ENCODE peak calls at places on chromosomes 13 and 19, in six cellular contexts. X is GM10248, Z is tibial artery, P is AG09319, B is endothelial cell, C is IMR-90. R is an unnamed sample.

GRCh38 chr13:29901714-29902631 is 51.6 kb upstream of the UBL3 start:
- DNase-seq in X (no peak), Z (no peak), P (peak), B (no peak), C (peak), R (no peak)

GRCh38 chr13:102316732-102317131 is 85.1 kb downstream of the FGF14 start:
- DNase-seq in X (no peak), Z (no peak), P (no peak), B (no peak), C (no peak), R (no peak)

GRCh38 chr13:41603917-41604316 is 146.6 kb downstream of the RGCC start:
- DNase-seq in X (no peak), Z (no peak), P (no peak), B (no peak), C (peak), R (peak)

GRCh38 chr13:42047561-42048322 is 706 bp upstream of the DGKH start:
- DNase-seq in X (peak), Z (peak), P (no peak), B (peak), C (peak), R (no peak)

GRCh38 chr13:78602561-78603239 is 652 bp downstream of the POU4F1 start:
- DNase-seq in X (no peak), Z (no peak), P (no peak), B (no peak), C (no peak), R (no peak)

GRCh38 chr13:87999141-87999765 is 328.1 kb downstream of the SLITRK5 start:
- DNase-seq in X (no peak), Z (no peak), P (no peak), B (no peak), C (peak), R (no peak)

GRCh38 chr19:58578430-58578925 is 5.3 kb upstream of the MZF1 start:
- DNase-seq in X (no peak), Z (no peak), P (no peak), B (no peak), C (no peak), R (no peak)

GRCh38 chr19:17473041-17473440 is 2.7 kb downstream of the SLC27A1 start:
- DNase-seq in X (no peak), Z (no peak), P (no peak), B (no peak), C (peak), R (no peak)

GRCh38 chr19:29927944-29928669 is 13.9 kb upstream of the URI1 start:
- DNase-seq in X (peak), Z (no peak), P (no peak), B (no peak), C (no peak), R (no peak)

GRCh38 chr13:62629618-62630017 is 1214.0 kb upstream of the PCDH20 start:
- DNase-seq in X (no peak), Z (no peak), P (no peak), B (no peak), C (no peak), R (no peak)

GRCh38 chr19:44585371-44586141 is 27.8 kb upstream of the IGSF23 start:
- DNase-seq in X (no peak), Z (no peak), P (no peak), B (no peak), C (peak), R (no peak)

GRCh38 chr13:99273128-99273527 is 14.9 kb upstream of the GPR18 start:
- DNase-seq in X (no peak), Z (no peak), P (no peak), B (no peak), C (no peak), R (no peak)

GRCh38 chr19:43464089-43464775 is 1.2 kb downstream of the LYPD3 start:
- DNase-seq in X (peak), Z (peak), P (no peak), B (peak), C (no peak), R (peak)

GRCh38 chr19:46731007-46731501 is 14.1 kb upstream of the PRKD2 start:
- DNase-seq in X (no peak), Z (peak), P (peak), B (no peak), C (peak), R (no peak)

GRCh38 chr19:18596752-18597157 is 8.2 kb downstream of the REX1BD start:
- DNase-seq in X (no peak), Z (peak), P (no peak), B (no peak), C (no peak), R (no peak)

GRCh38 chr19:310781-311496 is 19.7 kb upstream of the PLPP2 start:
- DNase-seq in X (no peak), Z (no peak), P (no peak), B (no peak), C (no peak), R (no peak)

GRCh38 chr13:26051231-26052135 is at the start of gene SHISA2:
- DNase-seq in X (peak), Z (no peak), P (no peak), B (peak), C (peak), R (no peak)

GRCh38 chr13:114017028-114017630 is 43.3 kb upstream of the C13orf46 start:
- DNase-seq in X (no peak), Z (no peak), P (no peak), B (no peak), C (peak), R (no peak)

DNA sequence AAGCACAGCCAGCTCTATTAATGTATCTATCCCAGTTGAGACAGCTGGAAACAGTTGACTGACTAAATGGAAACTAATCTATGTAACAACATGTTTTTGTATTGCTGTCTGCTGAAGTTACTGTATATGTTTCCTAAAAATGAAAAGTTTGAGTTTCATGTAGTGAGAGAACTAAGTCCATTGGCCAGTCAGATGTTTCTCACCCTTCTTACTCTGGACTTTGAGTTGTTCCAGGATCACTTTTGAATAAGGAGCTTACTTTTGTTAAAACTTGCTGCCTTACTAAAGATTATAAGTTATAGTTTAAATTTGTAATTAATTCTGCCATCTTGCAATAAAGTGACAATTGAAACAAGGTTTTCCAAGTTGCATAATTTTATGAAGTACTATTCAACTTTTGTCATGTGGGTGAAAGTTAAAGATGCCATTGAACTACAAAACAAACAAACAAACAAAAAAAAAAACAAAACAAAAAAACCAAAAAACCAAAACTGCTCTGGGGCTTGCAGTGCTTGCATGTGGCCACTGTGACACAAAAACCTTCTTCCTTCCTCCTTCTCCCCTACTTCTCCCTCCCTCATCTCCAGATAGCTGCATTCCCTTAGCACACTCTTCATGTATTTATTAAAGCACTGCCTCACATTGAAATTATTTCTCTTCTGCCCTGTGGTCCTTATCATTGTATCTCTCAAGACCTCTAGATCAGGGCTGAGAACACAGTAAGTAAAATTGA is 15.3 kb downstream of the WDFY2 start:
- DNase-seq in X (no peak), Z (no peak), P (no peak), B (no peak), C (no peak), R (no peak)
- TF ChIP-seq CTCF in X (no peak), Z (no peak), P (no peak), B (no peak), C (no peak), R (no peak)

DNA sequence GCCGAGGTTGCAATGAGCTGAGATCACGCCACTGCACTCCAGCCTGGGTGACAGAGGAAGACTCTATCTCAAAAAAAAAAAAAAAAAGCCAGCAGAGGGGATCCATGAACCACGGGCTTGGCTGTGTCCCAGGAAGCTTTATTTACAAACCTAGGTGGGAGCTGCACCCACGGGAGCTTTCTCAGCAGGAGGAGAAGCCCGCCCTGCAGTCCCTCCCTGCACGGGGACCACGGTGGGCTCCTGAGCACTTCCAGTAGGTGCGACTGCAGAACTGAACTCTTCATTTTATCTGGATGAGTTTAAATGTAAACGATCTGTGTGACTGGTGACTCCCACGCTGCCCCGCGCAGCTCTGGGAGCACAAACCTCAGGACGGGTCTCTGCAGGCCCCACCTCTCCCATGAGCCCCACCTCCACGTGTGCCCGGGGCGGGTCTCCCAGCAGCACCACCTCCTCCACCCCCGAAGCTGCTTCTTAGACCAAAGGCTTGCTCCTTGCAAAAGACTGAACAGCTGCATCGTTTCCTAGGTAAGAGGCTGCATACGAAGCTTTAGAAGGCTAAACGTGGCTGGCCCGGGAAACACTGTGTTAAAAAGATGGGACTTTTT is 66.4 kb downstream of the SPACA7 start:
- DNase-seq in X (no peak), Z (no peak), P (no peak), B (no peak), C (peak), R (no peak)
- TF ChIP-seq CTCF in X (no peak), Z (no peak), P (no peak), B (no peak), C (no peak), R (no peak)

GRCh38 chr19:39670998-39671397 is 15.3 kb downstream of the LGALS16 start:
- DNase-seq in X (no peak), Z (no peak), P (no peak), B (no peak), C (no peak), R (no peak)
- TF ChIP-seq CTCF in X (no peak), Z (no peak), P (no peak), B (no peak), C (no peak), R (no peak)

GRCh38 chr13:71879129-71879535 is 12.1 kb upstream of the DACH1 start:
- DNase-seq in X (peak), Z (no peak), P (no peak), B (peak), C (peak), R (no peak)
- TF ChIP-seq CTCF in X (peak), Z (peak), P (peak), B (peak), C (peak), R (no peak)

R was measured in gastrocnemius medialis.